ENCODE peak calls at places on chromosome 10, in eight cellular contexts. V, F, M, E, T, H, Q and I are unnamed samples.
A peak's percentile ranks its signal among the peaks of the same experiment; 100 is the strongest.

GRCh38 chr10:102133373-102134195 is 744 bp downstream of the PPRC1 start:
- DNase-seq in V (peak; percentile 41), F (peak; percentile 67), M (peak; percentile 79), E (peak; percentile 49), T (peak; percentile 87), H (peak; percentile 45), Q (peak; percentile 45), I (no peak)

GRCh38 chr10:69349542-69349888 is 67.2 kb downstream of the TACR2 start:
- DNase-seq in V (no peak), F (no peak), M (no peak), E (no peak), T (no peak), H (no peak), Q (no peak), I (no peak)

GRCh38 chr10:44974628-44975431 is 3.8 kb downstream of the DEPP1 start:
- DNase-seq in V (peak; percentile 54), F (peak; percentile 76), M (peak; percentile 68), E (peak; percentile 62), T (peak; percentile 91), H (peak; percentile 74), Q (peak; percentile 66), I (no peak)

GRCh38 chr10:72736881-72737280 is 44.9 kb downstream of the MCU start:
- DNase-seq in V (no peak), F (no peak), M (no peak), E (no peak), T (no peak), H (no peak), Q (no peak), I (no peak)

GRCh38 chr10:75926763-75927162 is 495.3 kb downstream of the LRMDA start:
- DNase-seq in V (no peak), F (no peak), M (peak; percentile 8), E (no peak), T (no peak), H (no peak), Q (no peak), I (no peak)

GRCh38 chr10:59704644-59705043 is 5.0 kb downstream of the SLC16A9 start:
- DNase-seq in V (no peak), F (no peak), M (no peak), E (no peak), T (no peak), H (no peak), Q (no peak), I (no peak)

GRCh38 chr10:31929986-31930675 is 1.5 kb upstream of the ARHGAP12 start:
- DNase-seq in V (peak; percentile 29), F (no peak), M (peak; percentile 53), E (no peak), T (no peak), H (no peak), Q (no peak), I (no peak)

GRCh38 chr10:17348111-17349008 is 106.0 kb downstream of the ST8SIA6 start:
- DNase-seq in V (no peak), F (peak; percentile 68), M (no peak), E (no peak), T (no peak), H (peak; percentile 10), Q (no peak), I (no peak)

GRCh38 chr10:119650692-119651513 is at the start of gene BAG3:
- DNase-seq in V (peak; percentile 42), F (peak; percentile 94), M (peak; percentile 85), E (peak; percentile 62), T (peak; percentile 93), H (peak; percentile 95), Q (peak; percentile 87), I (peak; percentile 51)

GRCh38 chr10:132420469-132421376 is 23.7 kb downstream of the PWWP2B start:
- DNase-seq in V (peak; percentile 79), F (peak; percentile 51), M (no peak), E (no peak), T (no peak), H (no peak), Q (no peak), I (no peak)

GRCh38 chr10:102300289-102300843 is 55.0 kb downstream of the GBF1 start:
- DNase-seq in V (no peak), F (no peak), M (no peak), E (no peak), T (no peak), H (no peak), Q (no peak), I (no peak)

GRCh38 chr10:33410096-33410859 is 75.8 kb upstream of the NRP1 start:
- DNase-seq in V (no peak), F (no peak), M (no peak), E (no peak), T (no peak), H (no peak), Q (no peak), I (no peak)

GRCh38 chr10:373516-374309 is 238.5 kb downstream of the ZMYND11 start:
- DNase-seq in V (no peak), F (no peak), M (no peak), E (no peak), T (no peak), H (no peak), Q (peak; percentile 12), I (no peak)

GRCh38 chr10:19683965-19684364 is 132.3 kb upstream of the PLXDC2 start:
- DNase-seq in V (no peak), F (no peak), M (no peak), E (no peak), T (no peak), H (no peak), Q (no peak), I (no peak)

GRCh38 chr10:104337527-104337984 is 709 bp downstream of the ITPRIP start:
- DNase-seq in V (peak; percentile 55), F (no peak), M (no peak), E (no peak), T (no peak), H (no peak), Q (no peak), I (no peak)

GRCh38 chr10:50513956-50514355 is 109.8 kb downstream of the SGMS1 start:
- DNase-seq in V (no peak), F (no peak), M (no peak), E (no peak), T (no peak), H (no peak), Q (no peak), I (no peak)

GRCh38 chr10:79905322-79906314 is 43.3 kb downstream of the SFTPD start:
- DNase-seq in V (no peak), F (no peak), M (peak; percentile 38), E (no peak), T (no peak), H (no peak), Q (no peak), I (no peak)

GRCh38 chr10:102644066-102644645 is at the start of gene TRIM8:
- DNase-seq in V (no peak), F (peak; percentile 69), M (peak; percentile 70), E (no peak), T (peak; percentile 79), H (no peak), Q (no peak), I (no peak)

GRCh38 chr10:22908837-22909236 is 19.0 kb upstream of the ARMC3 start:
- DNase-seq in V (no peak), F (no peak), M (no peak), E (no peak), T (no peak), H (no peak), Q (no peak), I (no peak)